ENCODE peak calls at places on chromosome 5, in nine cellular contexts. H is AG04450; R is AG09309; T is uterus; Q is H54; A is sciatic nerve; M is stimulated activated CD4-positive, alpha-beta T cell treated with anti-CD3 and anti-CD28 coated beads, Interleukin-1b, Interleukin-23, amount 100 ng/mL, for 4 hours; B is AG09319; S is lower lobe of right lung. I is an unnamed sample.

GRCh38 chr5:16492398-16493175 is 27.0 kb upstream of the ZNF622 start:
- DNase-seq in H (peak), R (peak), T (no peak), Q (no peak), A (no peak), M (no peak), B (peak), S (no peak), I (peak)

GRCh38 chr5:68762201-68762600 is 331.6 kb upstream of the SLC30A5 start:
- DNase-seq in H (no peak), R (no peak), T (no peak), Q (no peak), A (no peak), M (no peak), B (no peak), S (no peak), I (no peak)

GRCh38 chr5:173435543-173435942 is 107.3 kb upstream of the STC2 start:
- DNase-seq in H (no peak), R (no peak), T (no peak), Q (no peak), A (no peak), M (no peak), B (no peak), S (no peak), I (no peak)

GRCh38 chr5:16853511-16853910 is 82.6 kb downstream of the MYO10 start:
- DNase-seq in H (no peak), R (no peak), T (no peak), Q (no peak), A (no peak), M (no peak), B (no peak), S (no peak), I (no peak)

GRCh38 chr5:147788023-147788422 is 5.5 kb upstream of the JAKMIP2 start:
- DNase-seq in H (no peak), R (no peak), T (no peak), Q (no peak), A (no peak), M (no peak), B (no peak), S (no peak), I (no peak)

GRCh38 chr5:3377831-3378230 is 217.8 kb upstream of the IRX1 start:
- DNase-seq in H (no peak), R (no peak), T (no peak), Q (no peak), A (no peak), M (no peak), B (no peak), S (no peak), I (no peak)

GRCh38 chr5:57804007-57804444 is 321.4 kb upstream of the ACTBL2 start:
- DNase-seq in H (peak), R (peak), T (no peak), Q (no peak), A (no peak), M (no peak), B (peak), S (no peak), I (no peak)

GRCh38 chr5:410911-411517 is 32.0 kb upstream of the EXOC3 start:
- DNase-seq in H (no peak), R (no peak), T (no peak), Q (no peak), A (no peak), M (no peak), B (no peak), S (no peak), I (no peak)

GRCh38 chr5:34534237-34535108 is 121.7 kb upstream of the RAI14 start:
- DNase-seq in H (peak), R (peak), T (no peak), Q (peak), A (no peak), M (no peak), B (peak), S (no peak), I (no peak)

GRCh38 chr5:159038907-159039306 is 60.8 kb downstream of the EBF1 start:
- DNase-seq in H (peak), R (peak), T (no peak), Q (no peak), A (no peak), M (no peak), B (peak), S (no peak), I (no peak)

GRCh38 chr5:172223901-172224873 is 30.2 kb downstream of the EFCAB9 start:
- DNase-seq in H (no peak), R (no peak), T (no peak), Q (no peak), A (no peak), M (peak), B (no peak), S (no peak), I (no peak)

GRCh38 chr5:634191-634590 is 22.1 kb downstream of the CEP72 start:
- DNase-seq in H (no peak), R (no peak), T (no peak), Q (no peak), A (no peak), M (no peak), B (no peak), S (peak), I (no peak)

GRCh38 chr5:68252678-68253520 is 37.3 kb downstream of the PIK3R1 start:
- DNase-seq in H (peak), R (no peak), T (peak), Q (peak), A (no peak), M (peak), B (peak), S (no peak), I (no peak)

GRCh38 chr5:122153230-122153629 is 23.9 kb downstream of the ZNF474 start:
- DNase-seq in H (peak), R (peak), T (no peak), Q (no peak), A (no peak), M (no peak), B (no peak), S (no peak), I (no peak)

GRCh38 chr5:16459451-16459850 is 6.1 kb downstream of the ZNF622 start:
- DNase-seq in H (no peak), R (no peak), T (no peak), Q (no peak), A (no peak), M (no peak), B (no peak), S (no peak), I (no peak)

GRCh38 chr5:176994460-176995121 is 12.0 kb downstream of the UIMC1 start:
- DNase-seq in H (no peak), R (no peak), T (no peak), Q (no peak), A (no peak), M (no peak), B (no peak), S (peak), I (peak)

GRCh38 chr5:35785601-35786085 is 71.0 kb upstream of the IL7R start:
- DNase-seq in H (no peak), R (no peak), T (no peak), Q (no peak), A (no peak), M (peak), B (no peak), S (peak), I (no peak)

GRCh38 chr5:153617190-153617589 is 126.7 kb downstream of the GRIA1 start:
- DNase-seq in H (no peak), R (no peak), T (no peak), Q (no peak), A (no peak), M (no peak), B (no peak), S (no peak), I (no peak)

GRCh38 chr5:157076558-157076957 is 17.6 kb upstream of the HAVCR1 start:
- DNase-seq in H (no peak), R (peak), T (no peak), Q (no peak), A (no peak), M (no peak), B (peak), S (no peak), I (peak)

GRCh38 chr5:171592741-171593140 is 173.3 kb downstream of the FGF18 start:
- DNase-seq in H (no peak), R (no peak), T (no peak), Q (no peak), A (no peak), M (no peak), B (no peak), S (no peak), I (no peak)

GRCh38 chr5:39080597-39081204 is 6.5 kb upstream of the RICTOR start:
- DNase-seq in H (peak), R (peak), T (peak), Q (no peak), A (no peak), M (no peak), B (no peak), S (no peak), I (no peak)

GRCh38 chr5:23302438-23302837 is 205.0 kb upstream of the PRDM9 start:
- DNase-seq in H (no peak), R (no peak), T (no peak), Q (no peak), A (no peak), M (no peak), B (no peak), S (no peak), I (no peak)

GRCh38 chr5:140166911-140167310 is 8.1 kb upstream of the CYSTM1 start:
- DNase-seq in H (no peak), R (no peak), T (no peak), Q (no peak), A (no peak), M (no peak), B (no peak), S (no peak), I (no peak)

GRCh38 chr5:651296-652022 is 39.3 kb downstream of the CEP72 start:
- DNase-seq in H (no peak), R (no peak), T (no peak), Q (no peak), A (peak), M (no peak), B (no peak), S (no peak), I (no peak)

GRCh38 chr5:133249593-133249992 is 197.8 kb downstream of the HSPA4 start:
- DNase-seq in H (no peak), R (no peak), T (no peak), Q (no peak), A (no peak), M (no peak), B (no peak), S (peak), I (no peak)

GRCh38 chr5:88834108-88834462 is 48.9 kb downstream of the MEF2C start:
- DNase-seq in H (no peak), R (no peak), T (no peak), Q (no peak), A (no peak), M (no peak), B (no peak), S (no peak), I (no peak)

GRCh38 chr5:54889826-54890225 is 95.6 kb downstream of the ESM1 start:
- DNase-seq in H (no peak), R (peak), T (no peak), Q (peak), A (no peak), M (no peak), B (no peak), S (no peak), I (peak)

GRCh38 chr5:144711172-144711571 is 540.5 kb downstream of the KCTD16 start:
- DNase-seq in H (no peak), R (no peak), T (no peak), Q (no peak), A (no peak), M (no peak), B (no peak), S (no peak), I (no peak)

GRCh38 chr5:82641362-82641988 is 363.3 kb upstream of the RPS23 start:
- DNase-seq in H (peak), R (peak), T (peak), Q (peak), A (peak), M (no peak), B (peak), S (no peak), I (peak)

GRCh38 chr5:148937239-148937638 is 110.8 kb downstream of the ADRB2 start:
- DNase-seq in H (no peak), R (no peak), T (no peak), Q (no peak), A (no peak), M (no peak), B (no peak), S (no peak), I (no peak)

GRCh38 chr5:139864716-139865483 is 69.3 kb downstream of the PSD2 start:
- DNase-seq in H (no peak), R (no peak), T (no peak), Q (no peak), A (no peak), M (no peak), B (no peak), S (no peak), I (no peak)

GRCh38 chr5:34655354-34655991 is 655 bp upstream of the RAI14 start:
- DNase-seq in H (peak), R (peak), T (peak), Q (peak), A (peak), M (no peak), B (peak), S (no peak), I (peak)

GRCh38 chr5:59061377-59061776 is 478.5 kb downstream of the RAB3C start:
- DNase-seq in H (no peak), R (no peak), T (no peak), Q (no peak), A (no peak), M (no peak), B (no peak), S (no peak), I (no peak)

GRCh38 chr5:59042201-59042600 is 459.3 kb downstream of the RAB3C start:
- DNase-seq in H (no peak), R (no peak), T (no peak), Q (peak), A (no peak), M (no peak), B (no peak), S (no peak), I (peak)

GRCh38 chr5:65144136-65144871 is 337.4 kb downstream of the ADAMTS6 start:
- DNase-seq in H (no peak), R (no peak), T (no peak), Q (no peak), A (no peak), M (no peak), B (no peak), S (no peak), I (no peak)

GRCh38 chr5:154179846-154180710 is 10.5 kb upstream of the GALNT10 start:
- DNase-seq in H (peak), R (no peak), T (no peak), Q (no peak), A (no peak), M (no peak), B (peak), S (no peak), I (no peak)

GRCh38 chr5:147786115-147786514 is 3.6 kb upstream of the JAKMIP2 start:
- DNase-seq in H (no peak), R (no peak), T (no peak), Q (no peak), A (no peak), M (no peak), B (no peak), S (no peak), I (no peak)